ENCODE peak calls at places on chromosomes 12 and 14, in nine cellular contexts. One of them, this sample, is unnamed.

GRCh38 chr14:54366726-54367707 is 29.8 kb upstream of the CDKN3 start:
- DNase-seq in skeletal muscle cell: peak
- DNase-seq in GF-D8: peak
- DNase-seq in stimulated activated CD4-positive, alpha-beta T cell treated with anti-CD3 and anti-CD28 coated beads, Interleukin-12 subunit alpha, Interleukin-12 subunit beta, amount 100 ng/mL, for 4 hours: peak
- DNase-seq in C1 segment of cervical spinal cord: peak
- DNase-seq in substantia nigra: peak
- DNase-seq in NCI-H1417: no peak
- DNase-seq in fibroblast of mammary gland: peak
- DNase-seq in HS-27A: no peak
- DNase-seq in this sample: no peak

GRCh38 chr14:65032319-65032718 is 45.6 kb downstream of the FNTB start:
- DNase-seq in GF-D8: no peak
- DNase-seq in substantia nigra: no peak
- DNase-seq in fibroblast of mammary gland: no peak
- DNase-seq in HS-27A: no peak
- DNase-seq in skeletal muscle cell: no peak
- DNase-seq in NCI-H1417: no peak
- DNase-seq in C1 segment of cervical spinal cord: no peak
- DNase-seq in stimulated activated CD4-positive, alpha-beta T cell treated with anti-CD3 and anti-CD28 coated beads, Interleukin-12 subunit alpha, Interleukin-12 subunit beta, amount 100 ng/mL, for 4 hours: no peak
- DNase-seq in this sample: no peak

GRCh38 chr12:45775465-45775864 is 46.0 kb downstream of the ARID2 start:
- DNase-seq in skeletal muscle cell: no peak
- DNase-seq in NCI-H1417: no peak
- DNase-seq in GF-D8: no peak
- DNase-seq in substantia nigra: no peak
- DNase-seq in C1 segment of cervical spinal cord: no peak
- DNase-seq in stimulated activated CD4-positive, alpha-beta T cell treated with anti-CD3 and anti-CD28 coated beads, Interleukin-12 subunit alpha, Interleukin-12 subunit beta, amount 100 ng/mL, for 4 hours: no peak
- DNase-seq in HS-27A: no peak
- DNase-seq in fibroblast of mammary gland: no peak
- DNase-seq in this sample: no peak

GRCh38 chr12:107133462-107133861 is 40.1 kb upstream of the CRY1 start:
- DNase-seq in C1 segment of cervical spinal cord: no peak
- DNase-seq in fibroblast of mammary gland: no peak
- DNase-seq in NCI-H1417: peak
- DNase-seq in stimulated activated CD4-positive, alpha-beta T cell treated with anti-CD3 and anti-CD28 coated beads, Interleukin-12 subunit alpha, Interleukin-12 subunit beta, amount 100 ng/mL, for 4 hours: no peak
- DNase-seq in GF-D8: no peak
- DNase-seq in HS-27A: no peak
- DNase-seq in skeletal muscle cell: no peak
- DNase-seq in substantia nigra: no peak
- DNase-seq in this sample: no peak

GRCh38 chr12:7512528-7512927 is 9.0 kb upstream of the CD163 start:
- DNase-seq in stimulated activated CD4-positive, alpha-beta T cell treated with anti-CD3 and anti-CD28 coated beads, Interleukin-12 subunit alpha, Interleukin-12 subunit beta, amount 100 ng/mL, for 4 hours: no peak
- DNase-seq in fibroblast of mammary gland: peak
- DNase-seq in substantia nigra: no peak
- DNase-seq in GF-D8: no peak
- DNase-seq in C1 segment of cervical spinal cord: no peak
- DNase-seq in HS-27A: peak
- DNase-seq in NCI-H1417: no peak
- DNase-seq in skeletal muscle cell: peak
- DNase-seq in this sample: no peak

GRCh38 chr14:95679995-95680735 is 6.1 kb upstream of the TCL1B start:
- DNase-seq in stimulated activated CD4-positive, alpha-beta T cell treated with anti-CD3 and anti-CD28 coated beads, Interleukin-12 subunit alpha, Interleukin-12 subunit beta, amount 100 ng/mL, for 4 hours: no peak
- DNase-seq in C1 segment of cervical spinal cord: no peak
- DNase-seq in skeletal muscle cell: no peak
- DNase-seq in NCI-H1417: peak
- DNase-seq in GF-D8: no peak
- DNase-seq in fibroblast of mammary gland: no peak
- DNase-seq in HS-27A: no peak
- DNase-seq in substantia nigra: no peak
- DNase-seq in this sample: no peak

GRCh38 chr12:1670815-1671268 is 20.0 kb upstream of the ADIPOR2 start:
- DNase-seq in HS-27A: no peak
- DNase-seq in stimulated activated CD4-positive, alpha-beta T cell treated with anti-CD3 and anti-CD28 coated beads, Interleukin-12 subunit alpha, Interleukin-12 subunit beta, amount 100 ng/mL, for 4 hours: no peak
- DNase-seq in substantia nigra: no peak
- DNase-seq in fibroblast of mammary gland: no peak
- DNase-seq in NCI-H1417: no peak
- DNase-seq in skeletal muscle cell: no peak
- DNase-seq in C1 segment of cervical spinal cord: no peak
- DNase-seq in GF-D8: no peak
- DNase-seq in this sample: no peak

GRCh38 chr12:64085996-64086395 is 136.1 kb downstream of the KICS2 start:
- DNase-seq in fibroblast of mammary gland: peak
- DNase-seq in NCI-H1417: no peak
- DNase-seq in skeletal muscle cell: no peak
- DNase-seq in substantia nigra: no peak
- DNase-seq in C1 segment of cervical spinal cord: no peak
- DNase-seq in HS-27A: no peak
- DNase-seq in GF-D8: no peak
- DNase-seq in stimulated activated CD4-positive, alpha-beta T cell treated with anti-CD3 and anti-CD28 coated beads, Interleukin-12 subunit alpha, Interleukin-12 subunit beta, amount 100 ng/mL, for 4 hours: no peak
- DNase-seq in this sample: no peak

GRCh38 chr12:23221066-23221465 is 596.1 kb downstream of the ETNK1 start:
- DNase-seq in skeletal muscle cell: no peak
- DNase-seq in fibroblast of mammary gland: peak
- DNase-seq in NCI-H1417: no peak
- DNase-seq in C1 segment of cervical spinal cord: no peak
- DNase-seq in substantia nigra: no peak
- DNase-seq in GF-D8: no peak
- DNase-seq in stimulated activated CD4-positive, alpha-beta T cell treated with anti-CD3 and anti-CD28 coated beads, Interleukin-12 subunit alpha, Interleukin-12 subunit beta, amount 100 ng/mL, for 4 hours: no peak
- DNase-seq in HS-27A: no peak
- DNase-seq in this sample: no peak

GRCh38 chr12:54021432-54022013 is 6.7 kb upstream of the HOXC6 start:
- DNase-seq in stimulated activated CD4-positive, alpha-beta T cell treated with anti-CD3 and anti-CD28 coated beads, Interleukin-12 subunit alpha, Interleukin-12 subunit beta, amount 100 ng/mL, for 4 hours: no peak
- DNase-seq in fibroblast of mammary gland: peak
- DNase-seq in GF-D8: no peak
- DNase-seq in HS-27A: no peak
- DNase-seq in NCI-H1417: no peak
- DNase-seq in skeletal muscle cell: no peak
- DNase-seq in C1 segment of cervical spinal cord: no peak
- DNase-seq in substantia nigra: no peak
- DNase-seq in this sample: no peak

GRCh38 chr14:57254884-57255283 is 13.8 kb downstream of the EXOC5 start:
- DNase-seq in NCI-H1417: no peak
- DNase-seq in HS-27A: no peak
- DNase-seq in stimulated activated CD4-positive, alpha-beta T cell treated with anti-CD3 and anti-CD28 coated beads, Interleukin-12 subunit alpha, Interleukin-12 subunit beta, amount 100 ng/mL, for 4 hours: no peak
- DNase-seq in GF-D8: no peak
- DNase-seq in substantia nigra: no peak
- DNase-seq in fibroblast of mammary gland: no peak
- DNase-seq in skeletal muscle cell: no peak
- DNase-seq in C1 segment of cervical spinal cord: no peak
- DNase-seq in this sample: no peak

GRCh38 chr14:104976198-104977007 is 1.8 kb downstream of the AHNAK2 start:
- DNase-seq in stimulated activated CD4-positive, alpha-beta T cell treated with anti-CD3 and anti-CD28 coated beads, Interleukin-12 subunit alpha, Interleukin-12 subunit beta, amount 100 ng/mL, for 4 hours: peak
- DNase-seq in HS-27A: peak
- DNase-seq in GF-D8: no peak
- DNase-seq in skeletal muscle cell: no peak
- DNase-seq in substantia nigra: peak
- DNase-seq in fibroblast of mammary gland: peak
- DNase-seq in C1 segment of cervical spinal cord: peak
- DNase-seq in NCI-H1417: peak
- DNase-seq in this sample: no peak

GRCh38 chr12:85865905-85866304 is 8.2 kb upstream of the NTS start:
- DNase-seq in fibroblast of mammary gland: peak
- DNase-seq in stimulated activated CD4-positive, alpha-beta T cell treated with anti-CD3 and anti-CD28 coated beads, Interleukin-12 subunit alpha, Interleukin-12 subunit beta, amount 100 ng/mL, for 4 hours: no peak
- DNase-seq in HS-27A: no peak
- DNase-seq in GF-D8: no peak
- DNase-seq in C1 segment of cervical spinal cord: no peak
- DNase-seq in skeletal muscle cell: no peak
- DNase-seq in substantia nigra: no peak
- DNase-seq in NCI-H1417: no peak
- DNase-seq in this sample: no peak

GRCh38 chr14:75993567-75994041 is 8.0 kb downstream of the IFT43 start:
- DNase-seq in NCI-H1417: no peak
- DNase-seq in HS-27A: no peak
- DNase-seq in C1 segment of cervical spinal cord: no peak
- DNase-seq in substantia nigra: no peak
- DNase-seq in GF-D8: no peak
- DNase-seq in skeletal muscle cell: no peak
- DNase-seq in stimulated activated CD4-positive, alpha-beta T cell treated with anti-CD3 and anti-CD28 coated beads, Interleukin-12 subunit alpha, Interleukin-12 subunit beta, amount 100 ng/mL, for 4 hours: no peak
- DNase-seq in fibroblast of mammary gland: no peak
- DNase-seq in this sample: no peak

GRCh38 chr12:123062682-123063426 is 82.4 kb downstream of the ARL6IP4 start:
- DNase-seq in stimulated activated CD4-positive, alpha-beta T cell treated with anti-CD3 and anti-CD28 coated beads, Interleukin-12 subunit alpha, Interleukin-12 subunit beta, amount 100 ng/mL, for 4 hours: no peak
- DNase-seq in fibroblast of mammary gland: peak
- DNase-seq in NCI-H1417: no peak
- DNase-seq in skeletal muscle cell: no peak
- DNase-seq in GF-D8: peak
- DNase-seq in C1 segment of cervical spinal cord: no peak
- DNase-seq in HS-27A: peak
- DNase-seq in substantia nigra: no peak
- DNase-seq in this sample: no peak

GRCh38 chr12:48601013-48601756 is 31.3 kb upstream of the LALBA start:
- DNase-seq in fibroblast of mammary gland: peak
- DNase-seq in HS-27A: no peak
- DNase-seq in skeletal muscle cell: peak
- DNase-seq in GF-D8: no peak
- DNase-seq in stimulated activated CD4-positive, alpha-beta T cell treated with anti-CD3 and anti-CD28 coated beads, Interleukin-12 subunit alpha, Interleukin-12 subunit beta, amount 100 ng/mL, for 4 hours: no peak
- DNase-seq in C1 segment of cervical spinal cord: no peak
- DNase-seq in substantia nigra: no peak
- DNase-seq in NCI-H1417: no peak
- DNase-seq in this sample: no peak

GRCh38 chr12:62643470-62643869 is 176.8 kb downstream of the MON2 start:
- DNase-seq in HS-27A: no peak
- DNase-seq in fibroblast of mammary gland: peak
- DNase-seq in NCI-H1417: no peak
- DNase-seq in GF-D8: no peak
- DNase-seq in skeletal muscle cell: no peak
- DNase-seq in substantia nigra: no peak
- DNase-seq in C1 segment of cervical spinal cord: no peak
- DNase-seq in stimulated activated CD4-positive, alpha-beta T cell treated with anti-CD3 and anti-CD28 coated beads, Interleukin-12 subunit alpha, Interleukin-12 subunit beta, amount 100 ng/mL, for 4 hours: no peak
- DNase-seq in this sample: no peak

GRCh38 chr14:54291491-54292191 is 105.2 kb upstream of the CDKN3 start:
- DNase-seq in substantia nigra: no peak
- DNase-seq in GF-D8: no peak
- DNase-seq in fibroblast of mammary gland: no peak
- DNase-seq in skeletal muscle cell: no peak
- DNase-seq in NCI-H1417: no peak
- DNase-seq in C1 segment of cervical spinal cord: no peak
- DNase-seq in stimulated activated CD4-positive, alpha-beta T cell treated with anti-CD3 and anti-CD28 coated beads, Interleukin-12 subunit alpha, Interleukin-12 subunit beta, amount 100 ng/mL, for 4 hours: no peak
- DNase-seq in HS-27A: no peak
- DNase-seq in this sample: no peak

GRCh38 chr12:583251-583869 is 79.9 kb downstream of the NINJ2 start:
- DNase-seq in GF-D8: no peak
- DNase-seq in stimulated activated CD4-positive, alpha-beta T cell treated with anti-CD3 and anti-CD28 coated beads, Interleukin-12 subunit alpha, Interleukin-12 subunit beta, amount 100 ng/mL, for 4 hours: no peak
- DNase-seq in HS-27A: no peak
- DNase-seq in NCI-H1417: no peak
- DNase-seq in substantia nigra: no peak
- DNase-seq in fibroblast of mammary gland: no peak
- DNase-seq in C1 segment of cervical spinal cord: no peak
- DNase-seq in skeletal muscle cell: no peak
- DNase-seq in this sample: no peak

GRCh38 chr12:3138896-3139590 is 61.9 kb downstream of the TSPAN9 start:
- DNase-seq in NCI-H1417: no peak
- DNase-seq in fibroblast of mammary gland: no peak
- DNase-seq in GF-D8: no peak
- DNase-seq in skeletal muscle cell: no peak
- DNase-seq in substantia nigra: no peak
- DNase-seq in C1 segment of cervical spinal cord: no peak
- DNase-seq in stimulated activated CD4-positive, alpha-beta T cell treated with anti-CD3 and anti-CD28 coated beads, Interleukin-12 subunit alpha, Interleukin-12 subunit beta, amount 100 ng/mL, for 4 hours: no peak
- DNase-seq in HS-27A: no peak
- DNase-seq in this sample: no peak

GRCh38 chr12:19277707-19278106 is 148.2 kb downstream of the PLEKHA5 start:
- DNase-seq in skeletal muscle cell: no peak
- DNase-seq in stimulated activated CD4-positive, alpha-beta T cell treated with anti-CD3 and anti-CD28 coated beads, Interleukin-12 subunit alpha, Interleukin-12 subunit beta, amount 100 ng/mL, for 4 hours: no peak
- DNase-seq in C1 segment of cervical spinal cord: no peak
- DNase-seq in HS-27A: no peak
- DNase-seq in GF-D8: no peak
- DNase-seq in fibroblast of mammary gland: no peak
- DNase-seq in NCI-H1417: no peak
- DNase-seq in substantia nigra: no peak
- DNase-seq in this sample: no peak

GRCh38 chr12:69679119-69679518 is 20.0 kb downstream of the BEST3 start:
- DNase-seq in stimulated activated CD4-positive, alpha-beta T cell treated with anti-CD3 and anti-CD28 coated beads, Interleukin-12 subunit alpha, Interleukin-12 subunit beta, amount 100 ng/mL, for 4 hours: no peak
- DNase-seq in HS-27A: no peak
- DNase-seq in substantia nigra: no peak
- DNase-seq in fibroblast of mammary gland: peak
- DNase-seq in C1 segment of cervical spinal cord: no peak
- DNase-seq in skeletal muscle cell: no peak
- DNase-seq in GF-D8: no peak
- DNase-seq in NCI-H1417: no peak
- DNase-seq in this sample: no peak

GRCh38 chr12:116502989-116503496 is 56.1 kb upstream of the MAP1LC3B2 start:
- DNase-seq in C1 segment of cervical spinal cord: no peak
- DNase-seq in HS-27A: no peak
- DNase-seq in fibroblast of mammary gland: no peak
- DNase-seq in GF-D8: no peak
- DNase-seq in substantia nigra: no peak
- DNase-seq in skeletal muscle cell: no peak
- DNase-seq in NCI-H1417: no peak
- DNase-seq in stimulated activated CD4-positive, alpha-beta T cell treated with anti-CD3 and anti-CD28 coated beads, Interleukin-12 subunit alpha, Interleukin-12 subunit beta, amount 100 ng/mL, for 4 hours: no peak
- DNase-seq in this sample: no peak

GRCh38 chr12:95643251-95643650 is 92.0 kb upstream of the USP44 start:
- DNase-seq in HS-27A: no peak
- DNase-seq in fibroblast of mammary gland: no peak
- DNase-seq in substantia nigra: no peak
- DNase-seq in GF-D8: no peak
- DNase-seq in stimulated activated CD4-positive, alpha-beta T cell treated with anti-CD3 and anti-CD28 coated beads, Interleukin-12 subunit alpha, Interleukin-12 subunit beta, amount 100 ng/mL, for 4 hours: no peak
- DNase-seq in skeletal muscle cell: no peak
- DNase-seq in NCI-H1417: no peak
- DNase-seq in C1 segment of cervical spinal cord: no peak
- DNase-seq in this sample: no peak

GRCh38 chr12:38771871-38772270 is 133.5 kb downstream of the CPNE8 start:
- DNase-seq in skeletal muscle cell: no peak
- DNase-seq in GF-D8: no peak
- DNase-seq in HS-27A: no peak
- DNase-seq in C1 segment of cervical spinal cord: no peak
- DNase-seq in fibroblast of mammary gland: no peak
- DNase-seq in NCI-H1417: no peak
- DNase-seq in stimulated activated CD4-positive, alpha-beta T cell treated with anti-CD3 and anti-CD28 coated beads, Interleukin-12 subunit alpha, Interleukin-12 subunit beta, amount 100 ng/mL, for 4 hours: peak
- DNase-seq in substantia nigra: no peak
- DNase-seq in this sample: no peak

GRCh38 chr12:128980623-128981022 is 127.3 kb downstream of the GLT1D1 start:
- DNase-seq in skeletal muscle cell: no peak
- DNase-seq in fibroblast of mammary gland: no peak
- DNase-seq in HS-27A: no peak
- DNase-seq in GF-D8: no peak
- DNase-seq in stimulated activated CD4-positive, alpha-beta T cell treated with anti-CD3 and anti-CD28 coated beads, Interleukin-12 subunit alpha, Interleukin-12 subunit beta, amount 100 ng/mL, for 4 hours: no peak
- DNase-seq in C1 segment of cervical spinal cord: no peak
- DNase-seq in NCI-H1417: peak
- DNase-seq in substantia nigra: no peak
- DNase-seq in this sample: no peak

GRCh38 chr14:67961676-67962075 is 142.1 kb downstream of the RAD51B start:
- DNase-seq in NCI-H1417: no peak
- DNase-seq in C1 segment of cervical spinal cord: no peak
- DNase-seq in GF-D8: no peak
- DNase-seq in HS-27A: no peak
- DNase-seq in substantia nigra: no peak
- DNase-seq in fibroblast of mammary gland: no peak
- DNase-seq in stimulated activated CD4-positive, alpha-beta T cell treated with anti-CD3 and anti-CD28 coated beads, Interleukin-12 subunit alpha, Interleukin-12 subunit beta, amount 100 ng/mL, for 4 hours: no peak
- DNase-seq in skeletal muscle cell: no peak
- DNase-seq in this sample: no peak

GRCh38 chr12:62291888-62292760 is 31.9 kb downstream of the USP15 start:
- DNase-seq in stimulated activated CD4-positive, alpha-beta T cell treated with anti-CD3 and anti-CD28 coated beads, Interleukin-12 subunit alpha, Interleukin-12 subunit beta, amount 100 ng/mL, for 4 hours: no peak
- DNase-seq in HS-27A: no peak
- DNase-seq in C1 segment of cervical spinal cord: no peak
- DNase-seq in NCI-H1417: no peak
- DNase-seq in fibroblast of mammary gland: peak
- DNase-seq in skeletal muscle cell: no peak
- DNase-seq in substantia nigra: no peak
- DNase-seq in GF-D8: no peak
- DNase-seq in this sample: no peak

This sample was measured in SIG-M5.